ENCODE peak calls at places on chromosome 18, in eight cellular contexts. C, Q, J, N, X, P, O and L are unnamed samples.
A peak's percentile ranks its signal among the peaks of the same experiment; 100 is the strongest.

GRCh38 chr18:21364471-21364870 is 122.4 kb downstream of the GREB1L start:
- DNase-seq in J (no peak), P (no peak), X (no peak), N (no peak), Q (no peak), O (no peak), C (no peak), L (no peak)

GRCh38 chr18:62524443-62525200 is 1.8 kb downstream of the ZCCHC2 start:
- DNase-seq in O (peak; percentile 73), X (peak; percentile 65), J (peak; percentile 69), Q (peak; percentile 44), N (peak; percentile 65), P (peak; percentile 87), C (peak; percentile 70), L (peak; percentile 42)

GRCh38 chr18:51151568-51152511 is 45.6 kb downstream of the MEX3C start:
- DNase-seq in C (no peak), N (no peak), J (no peak), O (peak; percentile 35), P (no peak), X (no peak), Q (no peak), L (no peak)

GRCh38 chr18:53380063-53380639 is 844.3 kb downstream of the MBD2 start:
- DNase-seq in P (peak; percentile 51), C (no peak), Q (peak; percentile 2), X (no peak), N (no peak), J (no peak), O (no peak), L (peak; percentile 77)

GRCh38 chr18:57953883-57954282 is 90.1 kb upstream of the NEDD4L start:
- DNase-seq in P (no peak), X (no peak), J (peak; percentile 69), Q (no peak), O (no peak), C (no peak), N (no peak), L (no peak)

GRCh38 chr18:75478996-75479870 is 51.7 kb upstream of the SMIM21 start:
- DNase-seq in Q (peak; percentile 81), J (no peak), P (no peak), C (no peak), N (no peak), X (peak; percentile 33), O (no peak), L (peak; percentile 58)

GRCh38 chr18:9534844-9535243 is 59.5 kb downstream of the RALBP1 start:
- DNase-seq in C (no peak), X (no peak), J (no peak), N (no peak), P (no peak), O (no peak), Q (no peak), L (no peak)

GRCh38 chr18:64799378-64799777 is 650.5 kb upstream of the LINC00305 start:
- DNase-seq in P (no peak), Q (no peak), O (no peak), C (no peak), X (no peak), N (no peak), J (no peak), L (no peak)

GRCh38 chr18:59546164-59546563 is 151.1 kb downstream of the CCBE1 start:
- DNase-seq in C (no peak), O (no peak), P (no peak), Q (peak; percentile 75), N (no peak), J (no peak), X (no peak), L (no peak)

GRCh38 chr18:59127047-59127446 is 12.6 kb upstream of the SEC11C start:
- DNase-seq in J (no peak), N (no peak), C (no peak), X (no peak), P (peak; percentile 60), Q (no peak), O (no peak), L (no peak)

GRCh38 chr18:48135436-48135966 is 205.0 kb upstream of the SMAD2 start:
- DNase-seq in C (peak; percentile 9), Q (no peak), X (no peak), N (no peak), O (no peak), P (no peak), J (peak; percentile 46), L (no peak)
- H3K4me3 ChIP-seq in C (peak overlapping the region; percentile 65), Q (no peak overlapping the region), X (no peak overlapping the region), N (peak overlapping the region; percentile 75), O (peak overlapping the region; percentile 68), P (peak overlapping the region; percentile 78), J (peak overlapping the region; percentile 72), L (no peak overlapping the region)

GRCh38 chr18:79912994-79913831 is 38.2 kb downstream of the SLC66A2 start:
- DNase-seq in C (no peak), P (peak; percentile 39), Q (no peak), O (no peak), N (no peak), X (no peak), J (no peak), L (no peak)

GRCh38 chr18:79911871-79912270 is 39.6 kb downstream of the SLC66A2 start:
- DNase-seq in C (no peak), P (no peak), N (no peak), J (no peak), Q (no peak), X (no peak), O (no peak), L (no peak)

GRCh38 chr18:79911009-79911870 is 40.2 kb downstream of the SLC66A2 start:
- DNase-seq in Q (no peak), N (no peak), P (peak; percentile 60), J (no peak), X (peak; percentile 1), C (no peak), O (no peak), L (no peak)

GRCh38 chr18:79910563-79910962 is 40.9 kb downstream of the SLC66A2 start:
- DNase-seq in N (no peak), C (peak; percentile 56), Q (no peak), P (no peak), X (no peak), O (no peak), J (no peak), L (no peak)

DNA sequence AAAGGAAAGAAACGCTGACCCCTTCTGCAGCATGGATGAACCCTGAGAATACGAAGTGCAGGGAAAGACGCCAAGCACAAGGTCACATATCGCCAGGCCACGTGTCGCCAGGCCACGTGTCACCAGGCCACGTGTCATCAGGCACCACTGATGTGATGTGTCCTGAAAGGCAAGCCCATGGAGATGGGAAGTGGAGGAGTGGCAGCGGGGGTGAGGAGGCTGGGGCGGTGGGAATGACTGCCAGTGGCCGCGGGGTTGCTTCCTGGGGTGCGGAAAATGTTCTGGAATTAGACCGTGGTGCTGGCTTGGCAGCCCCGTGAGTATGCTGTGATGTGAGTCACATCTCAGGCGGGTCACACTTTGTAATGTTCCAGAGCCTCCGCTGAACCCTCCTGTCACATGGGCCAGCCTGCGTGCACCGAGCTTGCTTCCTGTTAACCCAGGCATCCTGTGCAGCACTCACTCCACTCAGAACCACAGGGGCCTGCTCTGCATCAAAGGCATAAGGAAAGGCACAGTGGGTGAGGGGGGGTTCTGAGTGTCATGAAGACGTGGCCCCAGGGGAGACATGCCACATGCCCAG is 39.0 kb downstream of the SLC66A2 start:
- DNase-seq in O (no peak), C (peak; percentile 52), X (peak; percentile 34), P (peak; percentile 43), N (no peak), Q (peak; percentile 17), J (peak; percentile 17), L (no peak)
- H3K36me3 ChIP-seq in O (peaks cover 59% of the 10 kb centered on the region), C (no peaks in the 10 kb centered on the region), X (no peaks in the 10 kb centered on the region), P (peaks cover 20% of the 10 kb centered on the region), N (peaks cover 48% of the 10 kb centered on the region), Q (peaks cover 2% of the 10 kb centered on the region), J (no peaks in the 10 kb centered on the region), L (peaks cover 3% of the 10 kb centered on the region)

GRCh38 chr18:35205199-35205712 is 35.6 kb upstream of the ZNF397 start:
- DNase-seq in O (no peak), Q (no peak), X (no peak), J (no peak), N (no peak), P (no peak), C (no peak), L (no peak)
- H3K4me1 ChIP-seq in O (no peaks in the 10 kb centered on the region), Q (no peaks in the 10 kb centered on the region), X (peaks cover 4% of the 10 kb centered on the region), J (no peaks in the 10 kb centered on the region), N (peaks cover 5% of the 10 kb centered on the region), P (no peaks in the 10 kb centered on the region), C (no peaks in the 10 kb centered on the region), L (no peaks in the 10 kb centered on the region)

GRCh38 chr18:45326505-45326904 is 288.8 kb upstream of the SLC14A2 start:
- DNase-seq in O (no peak), P (no peak), N (no peak), C (no peak), J (no peak), X (no peak), Q (no peak), L (no peak)
- H3K4me3 ChIP-seq in O (no peak overlapping the region), P (no peak overlapping the region), N (no peak overlapping the region), C (no peak overlapping the region), J (no peak overlapping the region), X (no peak overlapping the region), Q (no peak overlapping the region), L (no peak overlapping the region)

GRCh38 chr18:33212363-33212762 is 228.2 kb downstream of the CCDC178 start:
- DNase-seq in O (no peak), C (no peak), J (no peak), P (no peak), N (no peak), Q (no peak), X (no peak), L (no peak)
- H3K36me3 ChIP-seq in O (no peaks in the 10 kb centered on the region), C (no peaks in the 10 kb centered on the region), J (no peaks in the 10 kb centered on the region), P (no peaks in the 10 kb centered on the region), N (no peaks in the 10 kb centered on the region), Q (no peaks in the 10 kb centered on the region), X (no peaks in the 10 kb centered on the region), L (no peaks in the 10 kb centered on the region)